ENCODE peak calls at places on chromosomes 5 and 9, in nine cellular contexts. B is stomach, G is spleen, L is transverse colon, Y is fibroblast of lung, X is A549, O is left ventricle myocardium inferior, Z is psoas muscle, U is neural progenitor cell. V is an unnamed sample.
A peak's percentile ranks its signal among the peaks of the same experiment; 100 is the strongest.

GRCh38 chr9:33022303-33022702 is 2.8 kb upstream of the DNAJA1 start:
- DNase-seq in G (no peak), L (no peak), B (no peak), O (no peak), Y (no peak), X (no peak), Z (no peak), U (no peak), V (no peak)

GRCh38 chr5:24226492-24226891 is 418.3 kb downstream of the CDH10 start:
- DNase-seq in Y (peak; percentile 4), O (no peak), U (no peak), L (no peak), B (no peak), G (no peak), X (no peak), Z (no peak), V (no peak)

GRCh38 chr9:6686396-6686795 is 40.9 kb upstream of the GLDC start:
- DNase-seq in U (no peak), X (no peak), Z (no peak), L (no peak), Y (peak; percentile 52), O (no peak), B (no peak), G (no peak), V (no peak)

GRCh38 chr9:114117996-114118830 is 19.1 kb upstream of the KIF12 start:
- DNase-seq in X (no peak), U (no peak), O (no peak), L (no peak), G (peak; percentile 59), Y (no peak), Z (no peak), B (peak; percentile 67), V (no peak)

GRCh38 chr5:130052752-130053151 is 148.5 kb downstream of the CHSY3 start:
- DNase-seq in U (no peak), X (no peak), G (no peak), B (no peak), O (no peak), Y (no peak), L (no peak), Z (no peak), V (no peak)

GRCh38 chr9:91207481-91207888 is 154.2 kb downstream of the AUH start:
- DNase-seq in O (no peak), Y (peak; percentile 85), L (no peak), U (no peak), Z (no peak), X (no peak), B (no peak), G (no peak), V (no peak)

GRCh38 chr5:159337291-159337974 is 7.1 kb upstream of the IL12B start:
- DNase-seq in L (no peak), Z (no peak), X (no peak), O (no peak), B (no peak), Y (peak; percentile 47), G (no peak), U (no peak), V (no peak)

GRCh38 chr5:102715405-102715804 is 39.7 kb upstream of the PAM start:
- DNase-seq in Y (peak; percentile 88), U (no peak), L (no peak), B (no peak), G (no peak), O (no peak), Z (no peak), X (no peak), V (no peak)

GRCh38 chr9:35526087-35526801 is 36.3 kb downstream of the RUSC2 start:
- DNase-seq in Z (no peak), G (no peak), X (no peak), U (no peak), O (no peak), Y (peak; percentile 51), B (no peak), L (no peak), V (no peak)

GRCh38 chr9:116152390-116152789 is 1.2 kb upstream of the PAPPA start:
- DNase-seq in L (no peak), U (no peak), B (no peak), G (no peak), Y (peak; percentile 77), X (no peak), O (no peak), Z (no peak), V (no peak)

GRCh38 chr9:116154976-116155699 is 1.5 kb downstream of the PAPPA start:
- DNase-seq in Y (peak; percentile 81), O (peak; percentile 16), Z (no peak), G (no peak), X (no peak), L (no peak), U (peak; percentile 21), B (no peak), V (no peak)

GRCh38 chr9:116154334-116154975 is 864 bp downstream of the PAPPA start:
- DNase-seq in O (peak; percentile 22), Y (no peak), B (no peak), X (no peak), L (no peak), Z (peak; percentile 59), G (peak; percentile 63), U (peak; percentile 71), V (no peak)

GRCh38 chr9:116152941-116153764 is 438 bp upstream of the PAPPA start:
- DNase-seq in G (no peak), Y (peak; percentile 92), U (peak; percentile 81), B (no peak), O (no peak), X (peak; percentile 76), Z (no peak), L (no peak), V (no peak)

DNA sequence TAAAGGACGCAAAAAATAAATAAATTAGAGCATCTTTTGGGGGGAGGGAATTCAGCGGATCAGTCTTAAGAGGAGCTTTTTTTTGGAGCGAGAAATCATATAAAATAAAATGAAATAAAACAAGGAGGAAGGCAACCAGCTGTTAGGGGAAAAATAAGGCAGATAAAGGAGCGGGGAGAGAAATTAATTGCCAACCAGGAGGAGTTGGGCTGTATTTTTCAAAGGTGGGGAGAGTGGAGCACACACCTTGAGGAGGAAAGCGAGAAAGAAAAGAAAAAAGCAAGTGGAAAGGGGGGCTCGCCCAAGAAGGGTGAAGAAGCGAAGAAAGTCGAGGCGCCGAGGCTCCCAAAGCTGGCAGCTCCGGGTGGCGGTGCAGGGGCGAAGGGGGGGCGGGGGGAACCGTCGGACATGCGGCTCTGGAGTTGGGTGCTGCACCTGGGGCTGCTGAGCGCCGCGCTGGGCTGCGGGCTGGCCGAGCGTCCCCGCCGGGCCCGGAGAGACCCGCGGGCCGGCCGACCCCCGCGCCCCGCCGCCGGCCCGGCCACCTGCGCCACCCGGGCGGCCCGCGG is at the start of gene PAPPA:
- DNase-seq in Y (no peak), G (no peak), U (no peak), B (no peak), X (no peak), O (peak; percentile 19), Z (no peak), L (no peak), V (no peak)
- H3K27ac ChIP-seq in Y (peak within 1 kb of the TSS; percentile 89), G (no peak within 1 kb of the TSS), U (no peak within 1 kb of the TSS), B (peak within 1 kb of the TSS; percentile 80), X (peak within 1 kb of the TSS; percentile 100), O (peak within 1 kb of the TSS; percentile 88), Z (no peak within 1 kb of the TSS), L (peak within 1 kb of the TSS; percentile 76), V (peak within 1 kb of the TSS; percentile 63)

GRCh38 chr9:113056191-113057106 is at the start of gene ZFP37:
- DNase-seq in U (peak; percentile 95), O (peak; percentile 93), G (peak; percentile 93), B (peak; percentile 87), L (peak; percentile 90), X (peak; percentile 93), Y (peak; percentile 97), Z (peak; percentile 96), V (peak; percentile 95)
- H3K9me3 ChIP-seq in U (peaks cover 12% of the 10 kb centered on the region), O (peaks cover 69% of the 10 kb centered on the region), G (peaks cover 82% of the 10 kb centered on the region), B (peaks cover 78% of the 10 kb centered on the region), L (peaks cover 31% of the 10 kb centered on the region), X (peaks cover 62% of the 10 kb centered on the region), Y (no peaks in the 10 kb centered on the region), Z (peaks cover 51% of the 10 kb centered on the region), V (peaks cover 33% of the 10 kb centered on the region)

GRCh38 chr5:172188033-172188892 is at the start of gene STK10:
- DNase-seq in L (peak; percentile 94), O (peak; percentile 94), X (peak; percentile 97), Z (peak; percentile 96), Y (peak; percentile 91), U (peak; percentile 96), B (peak; percentile 92), G (peak; percentile 99), V (peak; percentile 92)

GRCh38 chr5:172189693-172190296 is 1.8 kb upstream of the STK10 start:
- DNase-seq in L (no peak), B (no peak), X (no peak), U (no peak), O (no peak), Y (no peak), G (no peak), Z (no peak), V (no peak)

GRCh38 chr5:172186114-172186695 is 1.8 kb downstream of the STK10 start:
- DNase-seq in B (no peak), Z (no peak), G (peak; percentile 57), O (no peak), U (no peak), X (no peak), Y (no peak), L (no peak), V (peak; percentile 52)

GRCh38 chr5:172187118-172188032 is 649 bp downstream of the STK10 start:
- DNase-seq in X (peak; percentile 79), G (peak; percentile 94), Y (peak; percentile 75), Z (peak; percentile 79), L (peak; percentile 81), U (peak; percentile 57), B (peak; percentile 63), O (peak; percentile 58), V (peak; percentile 82)

DNA sequence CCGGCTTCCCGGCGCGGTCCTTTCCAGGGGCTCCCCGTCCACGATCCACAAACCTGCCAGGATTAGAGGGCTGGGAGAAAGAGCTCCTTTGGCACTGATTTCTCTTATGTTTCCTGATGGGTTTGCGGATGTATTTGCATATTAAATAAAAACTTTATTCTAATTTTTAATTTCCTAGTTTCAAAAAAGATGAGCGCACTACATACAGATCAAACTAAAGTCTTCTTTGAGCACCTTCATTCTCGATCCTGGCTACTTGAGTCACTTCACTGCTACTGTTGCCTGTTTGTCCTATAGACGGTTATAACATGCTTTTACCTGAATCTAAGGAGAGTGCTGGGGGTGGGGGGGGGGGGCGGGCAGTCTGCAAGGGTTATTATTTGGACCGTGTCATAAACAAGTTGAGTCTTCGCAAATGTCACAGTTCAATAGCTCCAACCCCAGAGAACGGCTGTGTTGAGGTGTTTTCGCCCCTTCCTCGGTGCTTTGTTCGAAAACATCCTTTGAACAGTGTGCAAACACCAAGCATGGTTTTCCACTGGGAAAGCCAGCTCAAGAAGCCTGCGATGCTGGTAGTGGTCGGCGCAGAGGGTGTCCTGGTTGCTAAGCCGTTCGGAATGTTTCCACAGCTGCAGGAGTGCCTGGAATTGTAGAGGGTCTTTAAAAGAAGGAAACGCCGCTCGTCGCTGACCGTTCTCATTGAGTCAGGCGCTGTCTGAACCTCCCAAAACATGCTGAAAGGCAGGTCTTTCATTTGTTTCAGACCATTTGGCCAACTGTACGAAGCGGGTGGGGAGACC is 1.1 kb upstream of the STK10 start:
- DNase-seq in B (no peak), Y (no peak), G (peak; percentile 79), Z (no peak), O (no peak), X (no peak), U (peak; percentile 92), L (no peak), V (no peak)
- H3K27ac ChIP-seq in B (peak overlapping the region; percentile 93), Y (no peak overlapping the region), G (peak overlapping the region; percentile 96), Z (no peak overlapping the region), O (peak overlapping the region; percentile 94), X (peak overlapping the region; percentile 88), U (peak overlapping the region; percentile 95), L (peak overlapping the region; percentile 96), V (no peak overlapping the region)

GRCh38 chr5:141298376-141298775 is 5.5 kb downstream of the SLC25A2 start:
- DNase-seq in U (no peak), X (no peak), Z (no peak), B (no peak), L (no peak), O (no peak), G (no peak), Y (no peak), V (no peak)
- H3K9me3 ChIP-seq in U (no peaks in the 10 kb centered on the region), X (peaks cover 41% of the 10 kb centered on the region), Z (peaks cover 30% of the 10 kb centered on the region), B (peaks cover 77% of the 10 kb centered on the region), L (peaks cover 100% of the 10 kb centered on the region), O (peaks cover 100% of the 10 kb centered on the region), G (peaks cover 100% of the 10 kb centered on the region), Y (no peaks in the 10 kb centered on the region), V (peaks cover 84% of the 10 kb centered on the region)